ENCODE peak calls at places on chromosomes 13 and 19, in five cellular contexts. One of them, this sample, is unnamed.
A peak's percentile ranks its signal among the peaks of the same experiment; 100 is the strongest.

GRCh38 chr19:2050349-2050990 is 574 bp downstream of the MKNK2 start:
- DNase-seq in heart right ventricle: no peak
- DNase-seq in mesendoderm: no peak
- DNase-seq in fibroblast of lung: no peak
- DNase-seq in K562: peak; percentile 79
- DNase-seq in this sample: no peak

GRCh38 chr19:37963190-37963947 is 56.4 kb downstream of the SIPA1L3 start:
- DNase-seq in heart right ventricle: no peak
- DNase-seq in mesendoderm: no peak
- DNase-seq in fibroblast of lung: peak; percentile 50
- DNase-seq in K562: no peak
- DNase-seq in this sample: no peak

GRCh38 chr13:31896427-31896826 is 135.1 kb upstream of the FRY start:
- DNase-seq in heart right ventricle: peak; percentile 41
- DNase-seq in mesendoderm: peak; percentile 13
- DNase-seq in fibroblast of lung: peak; percentile 86
- DNase-seq in K562: no peak
- DNase-seq in this sample: no peak

GRCh38 chr13:41960195-41960699 is 662 bp downstream of the VWA8 start:
- DNase-seq in heart right ventricle: peak; percentile 14
- DNase-seq in mesendoderm: peak; percentile 48
- DNase-seq in fibroblast of lung: peak; percentile 47
- DNase-seq in K562: no peak
- DNase-seq in this sample: no peak

GRCh38 chr13:66543780-66544179 is 686.4 kb downstream of the PCDH9 start:
- DNase-seq in heart right ventricle: no peak
- DNase-seq in mesendoderm: peak; percentile 45
- DNase-seq in fibroblast of lung: no peak
- DNase-seq in K562: no peak
- DNase-seq in this sample: no peak

GRCh38 chr13:99353836-99354235 is 46.6 kb upstream of the GPR183 start:
- DNase-seq in heart right ventricle: no peak
- DNase-seq in mesendoderm: no peak
- DNase-seq in fibroblast of lung: no peak
- DNase-seq in K562: no peak
- DNase-seq in this sample: no peak

GRCh38 chr19:58513694-58514563 is 2.1 kb upstream of the SLC27A5 start:
- DNase-seq in heart right ventricle: peak; percentile 77
- DNase-seq in mesendoderm: peak; percentile 96
- DNase-seq in fibroblast of lung: peak; percentile 83
- DNase-seq in K562: peak; percentile 92
- DNase-seq in this sample: peak; percentile 94

GRCh38 chr13:92175330-92175729 is 776.9 kb downstream of the GPC5 start:
- DNase-seq in heart right ventricle: no peak
- DNase-seq in mesendoderm: peak; percentile 44
- DNase-seq in fibroblast of lung: peak; percentile 88
- DNase-seq in K562: no peak
- DNase-seq in this sample: no peak

GRCh38 chr19:10180459-10180858 is 14.3 kb downstream of the DNMT1 start:
- DNase-seq in heart right ventricle: no peak
- DNase-seq in mesendoderm: no peak
- DNase-seq in fibroblast of lung: no peak
- DNase-seq in K562: no peak
- DNase-seq in this sample: no peak

GRCh38 chr19:29806098-29806866 is 5.5 kb upstream of the CCNE1 start:
- DNase-seq in heart right ventricle: peak; percentile 77
- DNase-seq in mesendoderm: peak; percentile 63
- DNase-seq in fibroblast of lung: peak; percentile 44
- DNase-seq in K562: peak; percentile 77
- DNase-seq in this sample: no peak

GRCh38 chr13:44303681-44304432 is 69.8 kb upstream of the SERP2 start:
- DNase-seq in heart right ventricle: peak; percentile 85
- DNase-seq in mesendoderm: no peak
- DNase-seq in fibroblast of lung: no peak
- DNase-seq in K562: no peak
- DNase-seq in this sample: no peak

GRCh38 chr19:2027361-2027760 is 11.8 kb upstream of the BTBD2 start:
- DNase-seq in heart right ventricle: no peak
- DNase-seq in mesendoderm: no peak
- DNase-seq in fibroblast of lung: peak; percentile 95
- DNase-seq in K562: no peak
- DNase-seq in this sample: no peak

GRCh38 chr13:44373601-44374347 is at the start of gene SERP2:
- DNase-seq in heart right ventricle: peak; percentile 41
- DNase-seq in mesendoderm: peak; percentile 76
- DNase-seq in fibroblast of lung: peak; percentile 46
- DNase-seq in K562: no peak
- DNase-seq in this sample: no peak

GRCh38 chr13:76976488-76976887 is 15.4 kb upstream of the CLN5 start:
- DNase-seq in heart right ventricle: no peak
- DNase-seq in mesendoderm: no peak
- DNase-seq in fibroblast of lung: no peak
- DNase-seq in K562: no peak
- DNase-seq in this sample: no peak

GRCh38 chr13:98222081-98222554 is 45.0 kb upstream of the RNF113B start:
- DNase-seq in heart right ventricle: no peak
- DNase-seq in mesendoderm: no peak
- DNase-seq in fibroblast of lung: no peak
- DNase-seq in K562: no peak
- DNase-seq in this sample: no peak

GRCh38 chr13:42066542-42066941 is 18.1 kb downstream of the DGKH start:
- DNase-seq in heart right ventricle: no peak
- DNase-seq in mesendoderm: no peak
- DNase-seq in fibroblast of lung: peak; percentile 80
- DNase-seq in K562: no peak
- DNase-seq in this sample: no peak

GRCh38 chr19:3458595-3459284 is 21.6 kb downstream of the SMIM24 start:
- DNase-seq in heart right ventricle: peak; percentile 63
- DNase-seq in mesendoderm: peak; percentile 82
- DNase-seq in fibroblast of lung: peak; percentile 48
- DNase-seq in K562: no peak
- DNase-seq in this sample: no peak

GRCh38 chr19:36916991-36917390 is 859 bp downstream of the ZNF568 start:
- DNase-seq in heart right ventricle: no peak
- DNase-seq in mesendoderm: peak; percentile 9
- DNase-seq in fibroblast of lung: peak; percentile 55
- DNase-seq in K562: no peak
- DNase-seq in this sample: no peak

GRCh38 chr13:32147976-32148375 is 116.4 kb downstream of the FRY start:
- DNase-seq in heart right ventricle: no peak
- DNase-seq in mesendoderm: no peak
- DNase-seq in fibroblast of lung: no peak
- DNase-seq in K562: no peak
- DNase-seq in this sample: no peak

GRCh38 chr13:34935841-34936240 is 6.2 kb upstream of the NBEA start:
- DNase-seq in heart right ventricle: no peak
- DNase-seq in mesendoderm: no peak
- DNase-seq in fibroblast of lung: no peak
- DNase-seq in K562: no peak
- DNase-seq in this sample: no peak

GRCh38 chr13:66210677-66211076 is 1019.5 kb downstream of the PCDH9 start:
- DNase-seq in heart right ventricle: no peak
- DNase-seq in mesendoderm: no peak
- DNase-seq in fibroblast of lung: peak; percentile 87
- DNase-seq in K562: no peak
- DNase-seq in this sample: no peak

GRCh38 chr19:41548954-41549688 is 26.8 kb upstream of the CEACAM21 start:
- DNase-seq in heart right ventricle: peak; percentile 35
- DNase-seq in mesendoderm: peak; percentile 79
- DNase-seq in fibroblast of lung: no peak
- DNase-seq in K562: no peak
- DNase-seq in this sample: peak; percentile 82

GRCh38 chr19:47324502-47324901 is 7.5 kb upstream of the C5AR2 start:
- DNase-seq in heart right ventricle: peak; percentile 44
- DNase-seq in mesendoderm: no peak
- DNase-seq in fibroblast of lung: no peak
- DNase-seq in K562: no peak
- DNase-seq in this sample: no peak

GRCh38 chr13:103033999-103034398 is 32.2 kb downstream of the SLC10A2 start:
- DNase-seq in heart right ventricle: no peak
- DNase-seq in mesendoderm: no peak
- DNase-seq in fibroblast of lung: no peak
- DNase-seq in K562: no peak
- DNase-seq in this sample: no peak

GRCh38 chr19:5074418-5074817 is 105.5 kb downstream of the KDM4B start:
- DNase-seq in heart right ventricle: no peak
- DNase-seq in mesendoderm: no peak
- DNase-seq in fibroblast of lung: no peak
- DNase-seq in K562: no peak
- DNase-seq in this sample: no peak

GRCh38 chr13:40682449-40683240 is 16.2 kb upstream of the FOXO1 start:
- DNase-seq in heart right ventricle: no peak
- DNase-seq in mesendoderm: peak; percentile 32
- DNase-seq in fibroblast of lung: peak; percentile 62
- DNase-seq in K562: no peak
- DNase-seq in this sample: no peak

GRCh38 chr19:29372921-29373797 is 152.6 kb upstream of the VSTM2B start:
- DNase-seq in heart right ventricle: no peak
- DNase-seq in mesendoderm: no peak
- DNase-seq in fibroblast of lung: no peak
- DNase-seq in K562: no peak
- DNase-seq in this sample: no peak

GRCh38 chr13:75904012-75904411 is 267.9 kb downstream of the LMO7 start:
- DNase-seq in heart right ventricle: no peak
- DNase-seq in mesendoderm: peak; percentile 52
- DNase-seq in fibroblast of lung: no peak
- DNase-seq in K562: no peak
- DNase-seq in this sample: no peak

GRCh38 chr19:53868091-53868891 is 608 bp downstream of the MYADM start:
- DNase-seq in heart right ventricle: peak; percentile 59
- DNase-seq in mesendoderm: peak; percentile 88
- DNase-seq in fibroblast of lung: peak; percentile 52
- DNase-seq in K562: peak; percentile 50
- DNase-seq in this sample: peak; percentile 61

DNA sequence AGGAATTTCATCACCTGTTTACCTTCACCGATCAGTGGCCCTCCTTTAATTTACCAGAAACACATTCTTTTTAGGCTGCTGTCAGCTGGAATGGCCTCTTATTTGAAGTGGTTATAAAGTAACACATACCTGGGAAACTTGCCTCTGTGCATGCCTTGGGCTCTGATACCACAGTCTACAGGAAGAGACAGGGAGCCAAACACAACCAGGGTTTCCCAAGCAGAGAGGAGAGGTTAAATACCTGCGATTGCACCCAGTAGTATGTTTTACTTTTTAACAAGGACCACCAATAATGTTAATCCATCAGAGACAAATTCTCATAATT is 444.0 kb upstream of the SGCG start:
- DNase-seq in heart right ventricle: no peak
- DNase-seq in mesendoderm: peak; percentile 38
- DNase-seq in fibroblast of lung: no peak
- DNase-seq in K562: no peak
- DNase-seq in this sample: no peak
- H3K4me3 ChIP-seq in heart right ventricle: no peak overlapping the region
- H3K4me3 ChIP-seq in mesendoderm: no peak overlapping the region
- H3K4me3 ChIP-seq in fibroblast of lung: no peak overlapping the region
- H3K4me3 ChIP-seq in K562: no peak overlapping the region
- H3K4me3 ChIP-seq in this sample: no peak overlapping the region

GRCh38 chr19:13055213-13056051 is 47.2 kb downstream of the LYL1 start:
- DNase-seq in heart right ventricle: peak; percentile 78
- DNase-seq in mesendoderm: peak; percentile 76
- DNase-seq in fibroblast of lung: peak; percentile 95
- DNase-seq in K562: no peak
- DNase-seq in this sample: no peak
- H3K4me3 ChIP-seq in heart right ventricle: peak overlapping the region; percentile 2
- H3K4me3 ChIP-seq in mesendoderm: no peak overlapping the region
- H3K4me3 ChIP-seq in fibroblast of lung: no peak overlapping the region
- H3K4me3 ChIP-seq in K562: no peak overlapping the region
- H3K4me3 ChIP-seq in this sample: no peak overlapping the region

DNA sequence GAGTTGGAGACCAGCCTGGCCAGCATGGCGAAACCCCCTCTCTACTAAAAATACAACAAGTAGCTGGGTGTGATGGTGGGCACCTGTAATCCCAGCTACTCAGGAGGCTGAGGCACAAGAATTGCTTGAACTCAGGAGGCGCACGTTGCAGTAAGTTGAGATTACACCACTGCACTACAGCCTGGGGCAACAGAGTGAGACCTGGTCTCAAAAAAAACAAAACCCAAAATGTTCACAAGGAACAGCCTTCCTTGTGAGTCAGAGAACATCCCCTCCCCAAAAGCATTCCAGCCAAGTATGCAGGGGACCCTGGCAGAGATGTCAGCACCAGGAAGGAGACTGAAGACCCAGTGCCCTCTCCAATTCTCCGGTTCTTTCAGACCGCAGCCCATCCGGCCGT is 314.9 kb upstream of the TSHZ3 start:
- DNase-seq in heart right ventricle: no peak
- DNase-seq in mesendoderm: no peak
- DNase-seq in fibroblast of lung: no peak
- DNase-seq in K562: no peak
- DNase-seq in this sample: no peak
- H3K4me3 ChIP-seq in heart right ventricle: no peak overlapping the region
- H3K4me3 ChIP-seq in mesendoderm: no peak overlapping the region
- H3K4me3 ChIP-seq in fibroblast of lung: no peak overlapping the region
- H3K4me3 ChIP-seq in K562: no peak overlapping the region
- H3K4me3 ChIP-seq in this sample: no peak overlapping the region

GRCh38 chr13:113491418-113491883 is 940 bp upstream of the DCUN1D2 start:
- DNase-seq in heart right ventricle: peak; percentile 40
- DNase-seq in mesendoderm: peak; percentile 54
- DNase-seq in fibroblast of lung: peak; percentile 27
- DNase-seq in K562: peak; percentile 16
- DNase-seq in this sample: peak; percentile 6

GRCh38 chr13:113490496-113491417 is at the start of gene DCUN1D2:
- DNase-seq in heart right ventricle: peak; percentile 94
- DNase-seq in mesendoderm: peak; percentile 95
- DNase-seq in fibroblast of lung: peak; percentile 97
- DNase-seq in K562: peak; percentile 89
- DNase-seq in this sample: peak; percentile 59

GRCh38 chr13:113495494-113496251 is 5.2 kb upstream of the DCUN1D2 start:
- DNase-seq in heart right ventricle: no peak
- DNase-seq in mesendoderm: peak; percentile 93
- DNase-seq in fibroblast of lung: peak; percentile 42
- DNase-seq in K562: no peak
- DNase-seq in this sample: no peak

GRCh38 chr13:113491982-113492381 is 1.5 kb upstream of the DCUN1D2 start:
- DNase-seq in heart right ventricle: no peak
- DNase-seq in mesendoderm: no peak
- DNase-seq in fibroblast of lung: no peak
- DNase-seq in K562: no peak
- DNase-seq in this sample: no peak

DNA sequence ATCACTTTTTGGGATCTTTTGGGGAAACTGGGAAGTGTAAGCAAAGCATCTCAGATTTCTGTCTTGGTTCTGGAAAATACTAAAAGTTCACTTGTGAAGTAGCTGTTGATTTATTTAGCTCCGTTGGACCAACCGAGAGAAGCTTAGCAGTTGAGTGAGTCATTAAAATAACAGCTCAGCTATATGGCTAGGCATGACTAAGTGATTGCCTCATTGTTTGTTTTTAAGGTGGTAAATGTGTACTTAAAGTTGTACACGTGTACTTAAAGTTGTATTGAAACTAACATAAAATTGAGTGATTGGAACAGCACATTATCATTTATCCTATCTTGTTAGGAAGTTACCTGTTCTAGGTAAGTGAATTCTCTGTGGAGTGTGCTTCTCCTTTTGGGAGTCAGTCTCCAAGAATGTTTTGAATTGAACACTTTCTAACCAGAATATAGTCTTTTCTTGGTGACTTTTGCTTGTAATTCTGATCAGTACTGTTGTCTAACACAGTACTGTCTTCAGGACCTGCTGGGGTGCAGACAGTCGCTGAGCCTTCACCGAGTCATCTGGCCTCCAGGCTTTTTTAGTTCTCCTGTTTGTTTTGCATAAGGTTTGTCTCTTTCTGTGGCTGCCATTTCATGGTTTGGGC is 2.9 kb upstream of the DCUN1D2 start:
- DNase-seq in heart right ventricle: no peak
- DNase-seq in mesendoderm: peak; percentile 81
- DNase-seq in fibroblast of lung: peak; percentile 98
- DNase-seq in K562: peak; percentile 21
- DNase-seq in this sample: no peak
- H3K4me3 ChIP-seq in heart right ventricle: no peak overlapping the region
- H3K4me3 ChIP-seq in mesendoderm: no peak overlapping the region
- H3K4me3 ChIP-seq in fibroblast of lung: peak overlapping the region; percentile 60
- H3K4me3 ChIP-seq in K562: peak overlapping the region; percentile 19
- H3K4me3 ChIP-seq in this sample: no peak overlapping the region

This sample was measured in naive thymus-derived CD4-positive, alpha-beta T cell.